ENCODE peak calls at places on chromosome 7, in five cellular contexts. One of them, this sample, is unnamed.

GRCh38 chr7:124765401-124766352 is at the start of gene GPR37:
- DNase-seq in colonic mucosa: peak
- DNase-seq in stimulated activated CD8-positive, alpha-beta memory T cell treated with anti-CD3 and anti-CD28 coated beads, Interleukin-2, amount 100 ng/mL, for 48 hours: peak
- DNase-seq in midbrain: peak
- DNase-seq in anterior cingulate cortex: peak
- DNase-seq in this sample: peak

GRCh38 chr7:39898867-39899266 is 51.2 kb upstream of the CDK13 start:
- DNase-seq in stimulated activated CD8-positive, alpha-beta memory T cell treated with anti-CD3 and anti-CD28 coated beads, Interleukin-2, amount 100 ng/mL, for 48 hours: no peak
- DNase-seq in colonic mucosa: no peak
- DNase-seq in midbrain: no peak
- DNase-seq in anterior cingulate cortex: no peak
- DNase-seq in this sample: no peak

GRCh38 chr7:44398506-44398905 is 73.1 kb upstream of the CAMK2B start:
- DNase-seq in anterior cingulate cortex: peak
- DNase-seq in stimulated activated CD8-positive, alpha-beta memory T cell treated with anti-CD3 and anti-CD28 coated beads, Interleukin-2, amount 100 ng/mL, for 48 hours: no peak
- DNase-seq in colonic mucosa: no peak
- DNase-seq in midbrain: no peak
- DNase-seq in this sample: no peak

GRCh38 chr7:44149571-44150465 is 8.7 kb upstream of the MYL7 start:
- DNase-seq in stimulated activated CD8-positive, alpha-beta memory T cell treated with anti-CD3 and anti-CD28 coated beads, Interleukin-2, amount 100 ng/mL, for 48 hours: no peak
- DNase-seq in midbrain: no peak
- DNase-seq in colonic mucosa: no peak
- DNase-seq in anterior cingulate cortex: no peak
- DNase-seq in this sample: no peak

GRCh38 chr7:106978425-106979386 is 65.8 kb upstream of the PRKAR2B start:
- DNase-seq in midbrain: no peak
- DNase-seq in anterior cingulate cortex: no peak
- DNase-seq in colonic mucosa: no peak
- DNase-seq in stimulated activated CD8-positive, alpha-beta memory T cell treated with anti-CD3 and anti-CD28 coated beads, Interleukin-2, amount 100 ng/mL, for 48 hours: no peak
- DNase-seq in this sample: no peak

GRCh38 chr7:33109758-33110238 is 594 bp upstream of the RP9 start:
- DNase-seq in colonic mucosa: no peak
- DNase-seq in anterior cingulate cortex: no peak
- DNase-seq in stimulated activated CD8-positive, alpha-beta memory T cell treated with anti-CD3 and anti-CD28 coated beads, Interleukin-2, amount 100 ng/mL, for 48 hours: no peak
- DNase-seq in midbrain: no peak
- DNase-seq in this sample: peak

GRCh38 chr7:41979834-41980307 is 257.1 kb downstream of the GLI3 start:
- DNase-seq in colonic mucosa: no peak
- DNase-seq in anterior cingulate cortex: no peak
- DNase-seq in stimulated activated CD8-positive, alpha-beta memory T cell treated with anti-CD3 and anti-CD28 coated beads, Interleukin-2, amount 100 ng/mL, for 48 hours: no peak
- DNase-seq in midbrain: peak
- DNase-seq in this sample: no peak

GRCh38 chr7:22854158-22855048 is 31.8 kb upstream of the TOMM7 start:
- DNase-seq in colonic mucosa: peak
- DNase-seq in anterior cingulate cortex: peak
- DNase-seq in midbrain: peak
- DNase-seq in stimulated activated CD8-positive, alpha-beta memory T cell treated with anti-CD3 and anti-CD28 coated beads, Interleukin-2, amount 100 ng/mL, for 48 hours: peak
- DNase-seq in this sample: peak

GRCh38 chr7:148385009-148385682 is 205.4 kb upstream of the C7orf33 start:
- DNase-seq in anterior cingulate cortex: no peak
- DNase-seq in stimulated activated CD8-positive, alpha-beta memory T cell treated with anti-CD3 and anti-CD28 coated beads, Interleukin-2, amount 100 ng/mL, for 48 hours: no peak
- DNase-seq in midbrain: peak
- DNase-seq in colonic mucosa: no peak
- DNase-seq in this sample: peak

GRCh38 chr7:28748934-28749584 is 209.1 kb downstream of the TRIL start:
- DNase-seq in anterior cingulate cortex: no peak
- DNase-seq in midbrain: no peak
- DNase-seq in stimulated activated CD8-positive, alpha-beta memory T cell treated with anti-CD3 and anti-CD28 coated beads, Interleukin-2, amount 100 ng/mL, for 48 hours: no peak
- DNase-seq in colonic mucosa: peak
- DNase-seq in this sample: no peak

GRCh38 chr7:50595538-50596102 is 30.4 kb upstream of the DDC start:
- DNase-seq in stimulated activated CD8-positive, alpha-beta memory T cell treated with anti-CD3 and anti-CD28 coated beads, Interleukin-2, amount 100 ng/mL, for 48 hours: no peak
- DNase-seq in colonic mucosa: no peak
- DNase-seq in anterior cingulate cortex: peak
- DNase-seq in midbrain: peak
- DNase-seq in this sample: peak

GRCh38 chr7:155269766-155270585 is 27.7 kb upstream of the INSIG1 start:
- DNase-seq in stimulated activated CD8-positive, alpha-beta memory T cell treated with anti-CD3 and anti-CD28 coated beads, Interleukin-2, amount 100 ng/mL, for 48 hours: no peak
- DNase-seq in colonic mucosa: no peak
- DNase-seq in anterior cingulate cortex: no peak
- DNase-seq in midbrain: no peak
- DNase-seq in this sample: no peak

GRCh38 chr7:131056007-131056406 is 271.7 kb upstream of the MKLN1 start:
- DNase-seq in midbrain: no peak
- DNase-seq in colonic mucosa: no peak
- DNase-seq in anterior cingulate cortex: no peak
- DNase-seq in stimulated activated CD8-positive, alpha-beta memory T cell treated with anti-CD3 and anti-CD28 coated beads, Interleukin-2, amount 100 ng/mL, for 48 hours: no peak
- DNase-seq in this sample: no peak

This sample was measured in pons.